ENCODE peak calls at places on chromosome 10, in seven cellular contexts. V is SK-N-SH, K is GM23338, I is Calu3, M is kidney epithelial cell, U is astrocyte of the cerebellum, E is type B pancreatic cell. W is an unnamed sample.

GRCh38 chr10:73837072-73837471 is 25.7 kb upstream of the NDST2 start:
- DNase-seq in M (no peak), I (no peak), U (no peak), V (no peak), E (no peak), K (no peak), W (no peak)

GRCh38 chr10:133024711-133025557 is 62.8 kb upstream of the ADGRA1 start:
- DNase-seq in V (no peak), E (no peak), U (no peak), K (peak), I (no peak), M (no peak), W (no peak)

GRCh38 chr10:76736392-76736791 is 901.2 kb downstream of the KCNMA1 start:
- DNase-seq in I (no peak), V (no peak), U (no peak), K (no peak), M (no peak), E (no peak), W (no peak)

GRCh38 chr10:49572594-49573114 is 33.7 kb upstream of the ERCC6 start:
- DNase-seq in U (no peak), E (no peak), V (no peak), I (no peak), K (no peak), M (no peak), W (no peak)

GRCh38 chr10:74103560-74104248 is 46.9 kb downstream of the AP3M1 start:
- DNase-seq in U (peak), E (no peak), M (no peak), K (peak), I (peak), V (peak), W (no peak)

GRCh38 chr10:88541116-88541626 is 41.9 kb downstream of the RNLS start:
- DNase-seq in V (no peak), E (no peak), K (no peak), M (no peak), I (no peak), U (no peak), W (no peak)

GRCh38 chr10:125152646-125153368 is 7.6 kb downstream of the CTBP2 start:
- DNase-seq in E (no peak), V (no peak), U (no peak), I (no peak), M (no peak), K (no peak), W (no peak)

GRCh38 chr10:13317474-13317873 is 17.6 kb upstream of the PHYH start:
- DNase-seq in V (no peak), K (peak), I (no peak), M (no peak), E (no peak), U (no peak), W (no peak)

GRCh38 chr10:122495406-122496340 is 34.3 kb downstream of the HTRA1 start:
- DNase-seq in V (no peak), K (peak), E (no peak), M (no peak), I (no peak), U (peak), W (no peak)

GRCh38 chr10:122642726-122643605 is 56.7 kb downstream of the C10orf120 start:
- DNase-seq in V (no peak), I (no peak), M (no peak), K (no peak), U (no peak), E (peak), W (no peak)

GRCh38 chr10:23449677-23450220 is 10.9 kb downstream of the OTUD1 start:
- DNase-seq in K (no peak), U (no peak), E (no peak), M (no peak), I (no peak), V (no peak), W (no peak)

GRCh38 chr10:33460461-33461294 is 126.2 kb upstream of the NRP1 start:
- DNase-seq in E (no peak), I (no peak), U (peak), K (no peak), M (no peak), V (no peak), W (no peak)

GRCh38 chr10:32927750-32928149 is 30.3 kb downstream of the ITGB1 start:
- DNase-seq in E (no peak), K (no peak), I (no peak), V (no peak), U (no peak), M (no peak), W (no peak)

GRCh38 chr10:120460776-120461175 is 3.7 kb downstream of the PLPP4 start:
- DNase-seq in M (peak), V (no peak), K (no peak), I (no peak), U (peak), E (no peak), W (no peak)

GRCh38 chr10:21083861-21084260 is 186.8 kb upstream of the NEBL start:
- DNase-seq in E (no peak), I (no peak), M (no peak), U (no peak), V (no peak), K (no peak), W (no peak)

GRCh38 chr10:122468923-122469781 is 7.8 kb downstream of the HTRA1 start:
- DNase-seq in U (peak), K (no peak), V (no peak), E (no peak), M (peak), I (no peak), W (no peak)

GRCh38 chr10:69101451-69102095 is 13.7 kb downstream of the SRGN start:
- DNase-seq in M (peak), U (no peak), E (no peak), V (no peak), K (no peak), I (no peak), W (no peak)

GRCh38 chr10:92760609-92761008 is 70.9 kb downstream of the HHEX start:
- DNase-seq in I (no peak), U (no peak), K (no peak), M (no peak), V (no peak), E (no peak), W (no peak)

GRCh38 chr10:124315599-124316270 is 103.0 kb downstream of the OAT start:
- DNase-seq in U (no peak), M (no peak), V (no peak), E (no peak), K (no peak), I (no peak), W (peak)

GRCh38 chr10:5608608-5609270 is 57.7 kb downstream of the ASB13 start:
- DNase-seq in E (no peak), I (no peak), K (no peak), M (no peak), V (no peak), U (no peak), W (no peak)

GRCh38 chr10:53664620-53665019 is 892.0 kb upstream of the MBL2 start:
- DNase-seq in K (no peak), I (peak), V (no peak), E (no peak), M (no peak), U (peak), W (no peak)

GRCh38 chr10:77311186-77311585 is 326.4 kb downstream of the KCNMA1 start:
- DNase-seq in U (no peak), E (no peak), K (peak), V (no peak), M (no peak), I (no peak), W (no peak)

GRCh38 chr10:27724287-27724686 is 21.3 kb downstream of the MKX start:
- DNase-seq in K (peak), V (no peak), U (no peak), M (no peak), E (no peak), I (no peak), W (no peak)

GRCh38 chr10:49009231-49009979 is 69.8 kb upstream of the LRRC18 start:
- DNase-seq in K (no peak), E (no peak), U (no peak), V (no peak), M (no peak), I (no peak), W (no peak)

GRCh38 chr10:12975266-12975665 is 26.2 kb downstream of the CCDC3 start:
- DNase-seq in U (no peak), E (no peak), K (peak), V (no peak), M (no peak), I (peak), W (no peak)

GRCh38 chr10:1399431-1400120 is 337.7 kb downstream of the ADARB2 start:
- DNase-seq in E (no peak), I (no peak), M (no peak), U (no peak), K (no peak), V (peak), W (peak)

GRCh38 chr10:16470747-16471146 is 33.9 kb downstream of the PTER start:
- DNase-seq in V (no peak), K (no peak), M (no peak), U (no peak), E (no peak), I (no peak), W (no peak)

GRCh38 chr10:87505366-87506113 is 847 bp downstream of the MINPP1 start:
- DNase-seq in K (peak), M (no peak), V (peak), U (no peak), I (peak), E (peak), W (peak)

GRCh38 chr10:91034494-91035157 is 113.7 kb upstream of the ANKRD1 start:
- DNase-seq in K (peak), I (no peak), U (peak), M (peak), V (no peak), E (no peak), W (no peak)

GRCh38 chr10:6990891-6991290 is 410.8 kb upstream of the PRKCQ start:
- DNase-seq in V (no peak), U (no peak), M (no peak), K (no peak), E (no peak), I (no peak), W (no peak)

GRCh38 chr10:61081331-61081730 is 137.3 kb upstream of the RHOBTB1 start:
- DNase-seq in K (no peak), V (no peak), E (no peak), I (no peak), U (peak), M (no peak), W (no peak)

GRCh38 chr10:10293431-10293830 is 724.2 kb upstream of the CELF2 start:
- DNase-seq in E (no peak), K (peak), V (no peak), I (no peak), U (no peak), M (no peak), W (no peak)

GRCh38 chr10:100670828-100671479 is 74.4 kb upstream of the PAX2 start:
- DNase-seq in E (no peak), K (peak), V (peak), I (peak), M (no peak), U (no peak), W (no peak)

GRCh38 chr10:15427836-15428414 is 56.8 kb upstream of the FAM171A1 start:
- DNase-seq in V (peak), E (no peak), U (peak), K (peak), M (no peak), I (no peak), W (no peak)

GRCh38 chr10:97573672-97574071 is 1.1 kb downstream of the ANKRD2 start:
- DNase-seq in K (no peak), V (no peak), M (no peak), E (no peak), U (no peak), I (no peak), W (no peak)

GRCh38 chr10:91032614-91033248 is 111.8 kb upstream of the ANKRD1 start:
- DNase-seq in U (no peak), M (no peak), E (no peak), V (no peak), I (no peak), K (no peak), W (no peak)

GRCh38 chr10:117537904-117538524 is 4.5 kb upstream of the EMX2 start:
- DNase-seq in M (no peak), V (no peak), I (no peak), K (no peak), U (no peak), E (no peak), W (no peak)

GRCh38 chr10:83603708-83604107 is 535.6 kb upstream of the GHITM start:
- DNase-seq in V (no peak), I (no peak), E (no peak), M (peak), U (no peak), K (no peak), W (no peak)

GRCh38 chr10:116385994-116386809 is 41.4 kb upstream of the PNLIPRP3 start:
- DNase-seq in U (peak), V (no peak), E (no peak), I (peak), K (peak), M (peak), W (no peak)

GRCh38 chr10:129707406-129708388 is 240.7 kb downstream of the MGMT start:
- DNase-seq in K (no peak), M (no peak), I (no peak), V (peak), U (peak), E (peak), W (no peak)

GRCh38 chr10:129706081-129706480 is 239.0 kb downstream of the MGMT start:
- DNase-seq in K (no peak), I (no peak), U (no peak), V (no peak), M (no peak), E (no peak), W (no peak)

GRCh38 chr10:129705676-129706075 is 238.6 kb downstream of the MGMT start:
- DNase-seq in M (no peak), K (no peak), E (no peak), V (no peak), I (no peak), U (no peak), W (no peak)

GRCh38 chr10:129704786-129705525 is 237.9 kb downstream of the MGMT start:
- DNase-seq in E (no peak), M (no peak), V (no peak), U (no peak), K (no peak), I (no peak), W (no peak)

GRCh38 chr10:129706523-129706922 is 239.5 kb downstream of the MGMT start:
- DNase-seq in M (no peak), V (no peak), E (no peak), K (no peak), U (no peak), I (no peak), W (no peak)
- TF ChIP-seq CTCF in M (no peak), V (no peak), E (no peak), K (no peak), U (no peak), I (no peak), W (no peak)

GRCh38 chr10:130901311-130902165 is 410.0 kb downstream of the TCERG1L start:
- DNase-seq in I (no peak), U (no peak), V (no peak), M (no peak), E (no peak), K (peak), W (peak)
- TF ChIP-seq CTCF in I (no peak), U (no peak), V (no peak), M (no peak), E (no peak), K (peak), W (no peak)

DNA sequence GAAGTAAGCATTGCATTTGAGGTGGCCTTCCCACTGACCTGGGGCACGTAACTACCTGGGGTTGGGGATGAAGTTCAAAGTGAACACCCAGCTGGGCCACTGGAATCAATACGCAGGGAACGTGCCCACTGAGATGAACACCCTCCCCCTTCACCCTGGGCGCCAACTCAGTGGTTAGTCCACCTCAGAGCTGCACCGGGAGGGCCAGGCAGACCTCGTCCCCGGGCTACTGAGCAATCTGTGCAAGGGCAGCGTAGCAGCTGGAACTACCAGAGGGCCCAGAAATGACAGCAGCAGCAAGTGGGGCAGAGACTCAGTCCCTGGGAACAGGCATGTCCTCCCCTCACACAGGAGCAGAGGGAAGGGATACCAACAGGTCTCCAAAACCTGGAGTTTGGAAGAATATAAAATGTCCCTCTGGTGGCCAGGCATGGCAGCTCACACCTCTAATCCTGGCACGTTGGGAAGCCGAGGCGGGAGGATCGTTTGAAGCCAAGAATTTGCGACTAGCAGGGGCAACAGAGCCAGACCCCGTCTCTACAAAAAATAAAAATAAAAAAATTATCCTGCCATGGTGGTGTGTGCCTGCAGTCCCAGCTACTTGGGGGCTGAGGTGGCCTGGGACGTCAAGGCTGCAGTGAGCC is 143.9 kb downstream of the SH3PXD2A start:
- DNase-seq in M (no peak), V (no peak), E (no peak), U (no peak), K (peak), I (no peak), W (no peak)
- TF ChIP-seq CTCF in M (peak), V (peak), E (peak), U (peak), K (peak), I (peak), W (peak)

GRCh38 chr10:42830237-42830636 is 47.6 kb downstream of the BMS1 start:
- DNase-seq in I (no peak), M (no peak), U (no peak), V (no peak), E (no peak), K (no peak), W (no peak)

DNA sequence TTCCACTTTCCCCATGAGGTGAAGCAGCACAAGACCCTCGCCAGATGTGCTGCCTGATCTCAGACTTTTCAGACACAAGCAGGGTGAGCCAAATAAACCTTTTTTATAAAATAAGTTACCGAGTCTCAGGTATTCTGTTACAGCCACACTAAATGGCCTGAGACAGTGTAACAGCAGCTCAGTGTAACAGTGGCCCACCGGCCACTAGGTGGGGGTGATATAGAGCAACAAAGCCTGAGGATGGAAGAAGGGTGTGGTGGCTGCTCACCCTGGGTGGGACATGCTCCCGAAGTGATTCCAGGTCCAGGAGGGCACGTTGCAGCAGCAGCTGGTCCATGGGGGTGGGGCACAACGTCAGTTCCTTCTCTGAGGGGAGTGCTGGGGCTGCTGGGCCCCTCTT is 44.6 kb downstream of the BMS1 start:
- DNase-seq in V (peak), E (no peak), K (peak), U (no peak), M (no peak), I (no peak), W (no peak)
- TF ChIP-seq CTCF in V (no peak), E (peak), K (peak), U (no peak), M (peak), I (no peak), W (no peak)

GRCh38 chr10:58647366-58647765 is 134.7 kb downstream of the BICC1 start:
- DNase-seq in K (no peak), U (no peak), I (no peak), M (no peak), V (no peak), E (no peak), W (no peak)

GRCh38 chr10:58653139-58653538 is 140.5 kb downstream of the BICC1 start:
- DNase-seq in K (no peak), I (no peak), U (no peak), M (no peak), E (no peak), V (no peak), W (no peak)

GRCh38 chr10:58647770-58648169 is 135.1 kb downstream of the BICC1 start:
- DNase-seq in U (no peak), M (no peak), V (no peak), I (no peak), E (no peak), K (no peak), W (no peak)

GRCh38 chr10:58651742-58652141 is 139.1 kb downstream of the BICC1 start:
- DNase-seq in K (no peak), U (no peak), M (no peak), I (no peak), V (no peak), E (no peak), W (no peak)

DNA sequence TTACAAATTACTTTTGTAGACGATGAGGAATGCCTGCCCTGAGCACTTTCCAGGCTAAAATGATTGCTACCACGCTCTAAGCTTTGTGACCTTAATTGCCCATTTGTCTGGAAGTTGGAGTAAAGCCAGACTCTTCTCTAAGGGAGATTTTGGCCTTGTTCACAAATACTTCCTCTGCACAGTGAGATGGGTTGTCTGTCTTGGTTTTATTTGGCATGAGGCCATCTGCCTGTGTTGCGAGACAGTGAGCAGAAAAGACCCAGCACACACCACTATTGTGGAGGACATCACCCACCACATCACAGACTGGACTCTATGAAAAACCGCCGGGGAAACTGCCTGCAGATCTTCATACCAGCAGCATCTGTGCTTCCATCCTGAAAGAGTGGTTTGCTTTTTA is 138.4 kb downstream of the BICC1 start:
- DNase-seq in V (peak), M (no peak), I (no peak), K (no peak), E (no peak), U (peak), W (no peak)
- TF ChIP-seq CTCF in V (no peak), M (no peak), I (no peak), K (no peak), E (no peak), U (no peak), W (no peak)